ENCODE peak calls at places on chromosomes 12 and 14, in four cellular contexts. G is heart left ventricle, S is lung, U is GM12878. D is an unnamed sample. For H3K9me3, the result is how much of the 10 kb centered on the place peaks cover.

GRCh38 chr14:86602263-86602662 is 1072.3 kb downstream of the FLRT2 start:
- DNase-seq in G (no peak), S (no peak), U (no peak), D (no peak)

GRCh38 chr14:78633747-78634146 is 463.6 kb downstream of the NRXN3 start:
- DNase-seq in S (no peak), G (no peak), U (no peak), D (no peak)

GRCh38 chr12:96824074-96824837 is 82.8 kb upstream of the NEDD1 start:
- DNase-seq in S (no peak), G (no peak), U (no peak), D (no peak)

GRCh38 chr12:107395817-107396216 is 289.8 kb upstream of the PWP1 start:
- DNase-seq in U (no peak), S (no peak), G (no peak), D (no peak)

GRCh38 chr12:84862190-84862589 is 50.4 kb downstream of the SLC6A15 start:
- DNase-seq in G (no peak), S (no peak), U (no peak), D (no peak)

GRCh38 chr12:22101749-22102243 is 55.8 kb downstream of the CMAS start:
- DNase-seq in U (no peak), G (peak), S (peak), D (peak)

GRCh38 chr12:1357711-1358110 is 236.7 kb downstream of the FBXL14 start:
- DNase-seq in U (no peak), S (no peak), G (no peak), D (no peak)

GRCh38 chr12:109192358-109192757 is 76.0 kb downstream of the ACACB start:
- DNase-seq in G (no peak), S (no peak), U (no peak), D (no peak)

GRCh38 chr14:26598672-26599131 is 869 bp upstream of the NOVA1 start:
- DNase-seq in U (no peak), G (no peak), S (no peak), D (no peak)

GRCh38 chr14:22737052-22737451 is 29.4 kb upstream of the OXA1L start:
- DNase-seq in U (no peak), S (no peak), G (no peak), D (no peak)

GRCh38 chr12:24072302-24072701 is 122.8 kb upstream of the SOX5 start:
- DNase-seq in G (no peak), U (no peak), S (no peak), D (no peak)

GRCh38 chr12:48917857-48918537 is 7.3 kb downstream of the FKBP11 start:
- DNase-seq in S (no peak), G (no peak), U (no peak), D (peak)

GRCh38 chr12:3446235-3446634 is 44.8 kb upstream of the PRMT8 start:
- DNase-seq in S (no peak), U (no peak), G (no peak), D (no peak)

GRCh38 chr14:90495357-90496276 is 98.8 kb downstream of the CALM1 start:
- DNase-seq in G (peak), U (no peak), S (no peak), D (peak)

GRCh38 chr12:105741786-105742566 is 396.8 kb downstream of the NUAK1 start:
- DNase-seq in U (no peak), S (no peak), G (peak), D (no peak)

GRCh38 chr14:61334197-61334701 is 12.9 kb downstream of the PRKCH start:
- DNase-seq in U (no peak), G (no peak), S (no peak), D (no peak)

GRCh38 chr14:91378945-91379932 is 38.4 kb downstream of the CCDC88C start:
- DNase-seq in S (no peak), U (no peak), G (no peak), D (peak)

GRCh38 chr12:26058818-26059217 is 66.0 kb downstream of the BHLHE41 start:
- DNase-seq in S (no peak), U (no peak), G (no peak), D (no peak)

GRCh38 chr14:92551066-92551841 is 37.7 kb downstream of the RIN3 start:
- DNase-seq in G (no peak), S (no peak), U (peak), D (no peak)

GRCh38 chr12:68237068-68237467 is 11.5 kb upstream of the IL26 start:
- DNase-seq in G (no peak), U (no peak), S (no peak), D (no peak)

GRCh38 chr12:25959069-25959961 is 833 bp downstream of the RASSF8 start:
- DNase-seq in U (no peak), G (peak), S (peak), D (peak)

GRCh38 chr12:27622436-27623185 is 73.6 kb upstream of the REP15 start:
- DNase-seq in U (no peak), G (no peak), S (no peak), D (no peak)

GRCh38 chr14:75011356-75012097 is 8.8 kb downstream of the EIF2B2 start:
- DNase-seq in S (no peak), G (no peak), U (no peak), D (no peak)

GRCh38 chr14:96011609-96012008 is 27.6 kb upstream of the C14orf132 start:
- DNase-seq in G (no peak), U (no peak), S (no peak), D (no peak)

GRCh38 chr14:77707355-77707723 is 484 bp downstream of the ALKBH1 start:
- DNase-seq in G (peak), S (no peak), U (no peak), D (peak)

GRCh38 chr12:122276242-122276641 is 9.9 kb upstream of the VPS33A start:
- DNase-seq in U (no peak), G (no peak), S (no peak), D (no peak)

GRCh38 chr14:74552623-74553022 is 59.1 kb downstream of the ISCA2 start:
- DNase-seq in G (peak), U (no peak), S (peak), D (peak)

GRCh38 chr14:19918553-19919264 is 1.7 kb upstream of the OR4K5 start:
- DNase-seq in G (no peak), S (no peak), U (no peak), D (no peak)
- H3K9me3 ChIP-seq in G (under half), S (under half), U (under half), D (under half)

DNA sequence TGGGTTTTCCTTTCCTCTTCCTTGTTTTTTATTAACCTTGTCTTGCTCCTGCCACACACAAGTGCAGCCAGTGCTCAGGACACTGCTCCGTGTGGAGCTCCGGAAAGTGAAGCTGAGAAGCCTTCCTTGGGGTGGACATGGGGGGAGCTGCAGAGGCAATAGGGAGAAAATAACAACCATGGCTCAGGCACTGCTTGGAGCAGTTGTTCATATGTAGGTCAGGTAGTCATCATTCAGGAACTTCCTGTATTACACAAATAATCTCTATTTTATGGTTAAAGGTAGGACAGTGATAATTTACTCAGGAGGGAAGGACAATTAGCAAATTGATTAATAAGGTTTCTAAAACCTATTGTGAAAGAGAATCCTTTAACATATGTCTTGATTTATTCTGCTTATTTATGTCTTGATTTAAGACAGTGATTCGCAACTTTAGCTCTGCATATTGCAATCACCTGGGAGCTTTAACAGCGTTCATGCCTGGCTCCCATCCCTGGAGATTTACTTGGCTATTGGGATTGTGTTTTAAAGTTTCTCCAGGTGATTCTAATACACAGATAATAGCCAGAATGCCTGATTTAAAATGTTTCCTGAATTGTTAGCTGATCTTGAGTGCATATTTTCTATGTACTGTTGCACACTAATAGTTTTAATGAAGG is 92.1 kb downstream of the ETV6 start:
- DNase-seq in S (no peak), G (no peak), U (no peak), D (no peak)
- TF ChIP-seq CTCF in S (no peak), G (no peak), U (no peak), D (no peak)

DNA sequence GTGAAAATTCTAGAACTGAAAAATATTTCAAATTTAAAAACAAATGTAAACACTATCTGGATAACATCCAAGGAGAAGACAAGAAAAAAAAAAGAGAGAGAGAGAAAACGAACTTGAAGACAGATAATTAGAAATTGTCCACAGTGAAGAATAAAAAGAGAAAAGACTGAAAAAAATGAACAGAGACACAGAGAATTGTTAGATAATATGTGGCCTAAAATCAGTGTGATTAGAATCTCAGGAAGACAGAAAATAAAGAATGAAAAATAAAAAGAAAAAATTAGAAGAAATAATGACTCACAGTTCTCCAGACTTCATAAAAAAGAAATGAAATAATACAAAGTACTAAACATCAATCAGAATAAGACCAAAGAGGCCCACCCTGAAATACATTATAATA is 1209.3 kb downstream of the FSCB start:
- DNase-seq in S (no peak), G (no peak), U (no peak), D (no peak)
- H3K9me3 ChIP-seq in S (under half), G (under half), U (under half), D (under half)

GRCh38 chr12:111642681-111643427 is 42.9 kb downstream of the BRAP start:
- DNase-seq in G (no peak), U (no peak), S (no peak), D (no peak)
- TF ChIP-seq CTCF in G (no peak), U (no peak), S (no peak), D (no peak)

GRCh38 chr12:12648951-12649650 is 37.4 kb downstream of the CREBL2 start:
- DNase-seq in S (no peak), U (no peak), G (no peak), D (no peak)
- H3K9me3 ChIP-seq in S (under half), U (under half), G (under half), D (under half)

DNA sequence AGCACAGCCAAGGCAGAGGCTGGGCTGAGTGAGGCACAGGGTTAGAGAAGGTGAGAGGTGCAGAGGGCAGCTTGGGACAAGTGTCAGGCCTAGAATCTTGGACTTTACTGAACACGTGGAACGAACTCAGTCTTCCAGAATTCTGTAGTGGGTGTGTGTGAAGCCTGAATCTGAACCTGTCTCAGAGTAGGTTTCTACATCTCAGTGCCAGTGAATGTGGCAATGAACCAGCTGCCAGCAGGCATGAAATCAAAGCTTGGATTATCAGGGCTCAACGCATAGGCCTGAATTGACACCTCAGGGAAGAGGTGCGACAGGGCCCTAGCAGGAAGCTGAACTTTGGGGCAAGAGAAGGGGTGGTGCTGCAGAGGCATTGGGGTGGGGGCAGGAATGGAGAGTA is 104.6 kb downstream of the SAMD4A start:
- DNase-seq in G (no peak), U (no peak), S (no peak), D (no peak)
- TF ChIP-seq CTCF in G (no peak), U (no peak), S (no peak), D (no peak)

GRCh38 chr12:34597548-34598351 is 575.5 kb downstream of the ALG10 start:
- DNase-seq in S (peak), G (no peak), U (no peak), D (peak)

GRCh38 chr12:34599530-34600513 is 577.5 kb downstream of the ALG10 start:
- DNase-seq in G (no peak), S (peak), U (no peak), D (no peak)

GRCh38 chr12:34598352-34598827 is 576.1 kb downstream of the ALG10 start:
- DNase-seq in U (no peak), G (no peak), S (no peak), D (no peak)

GRCh38 chr12:34598851-34599529 is 576.7 kb downstream of the ALG10 start:
- DNase-seq in U (no peak), G (no peak), S (no peak), D (no peak)

DNA sequence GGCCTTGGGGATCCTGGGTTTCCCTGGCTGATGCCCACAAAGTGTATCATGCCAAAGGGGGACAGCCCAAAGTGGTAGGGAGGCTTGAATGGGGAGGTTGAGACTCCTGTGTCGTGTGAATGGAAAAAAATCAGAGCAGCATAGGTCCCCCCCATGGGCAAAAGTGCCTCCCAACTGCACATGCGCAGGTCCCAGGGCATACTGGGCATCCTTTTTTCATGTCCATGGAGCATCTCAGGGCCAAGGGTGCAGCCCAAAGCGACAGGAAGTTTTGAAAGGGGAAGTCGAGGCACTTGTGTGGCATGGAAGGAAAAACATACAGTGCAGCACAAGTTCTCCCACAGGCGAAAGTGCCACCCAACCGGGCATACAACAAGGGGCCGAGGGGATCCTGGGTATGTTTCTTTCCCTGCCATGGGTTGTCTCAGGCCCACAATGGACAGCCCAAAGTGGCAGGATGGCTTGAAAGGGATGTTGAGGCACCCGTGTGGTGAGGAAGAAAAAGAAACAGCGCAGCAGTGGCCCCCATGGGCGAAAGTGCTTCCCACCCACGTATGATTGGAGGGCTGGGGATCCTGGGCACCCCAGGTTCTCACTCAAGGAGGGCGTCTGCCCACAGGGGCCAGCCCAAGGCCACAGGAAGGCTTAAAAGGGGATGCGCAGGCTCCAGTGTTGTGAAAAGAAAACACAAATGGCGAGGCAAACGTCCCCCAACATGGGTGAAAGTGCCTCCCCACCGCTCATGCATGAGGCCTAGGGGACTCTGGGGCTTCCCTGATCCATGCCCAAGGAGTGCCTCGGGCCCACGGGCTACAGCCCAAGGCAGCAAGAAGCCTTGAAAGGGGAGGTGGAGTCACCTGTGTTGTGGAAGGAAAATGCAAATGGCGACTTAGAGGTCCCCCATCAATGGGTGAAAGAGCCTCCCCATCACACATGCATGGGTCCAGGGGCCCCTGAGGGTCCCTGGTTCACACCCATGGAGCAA is 573.7 kb downstream of the ALG10 start:
- DNase-seq in G (no peak), U (no peak), S (peak), D (peak)
- H3K9me3 ChIP-seq in G (half or more), U (under half), S (half or more), D (half or more)

GRCh38 chr14:94355191-94355794 is 32.2 kb upstream of the SERPINA6 start:
- DNase-seq in G (no peak), S (peak), U (no peak), D (peak)
- TF ChIP-seq CTCF in G (peak), S (peak), U (peak), D (peak)

GRCh38 chr12:14357496-14357895 is 8.0 kb upstream of the ATF7IP start:
- DNase-seq in S (peak), U (no peak), G (no peak), D (no peak)
- H3K9me3 ChIP-seq in S (under half), U (under half), G (under half), D (under half)

D was measured in transverse colon.